ENCODE peak calls at places on chromosomes 2 and 18, in eight cellular contexts. W is fibroblast of lung, I is hepatocyte, X is GM23338, R is HepG2, L is stomach, C is fibroblast of pulmonary artery, B is mucosa of descending colon. P is an unnamed sample.

GRCh38 chr18:58529714-58530354 is 99.1 kb downstream of the ALPK2 start:
- DNase-seq in W (peak), I (peak), X (peak), R (peak), L (peak), C (peak), B (peak), P (peak)

GRCh38 chr2:160401895-160402294 is 91.7 kb downstream of the RBMS1 start:
- DNase-seq in W (no peak), I (no peak), X (peak), R (no peak), L (no peak), C (no peak), B (no peak), P (no peak)

GRCh38 chr2:99337164-99337930 is at the start of gene EIF5B:
- DNase-seq in W (peak), I (peak), X (peak), R (peak), L (peak), C (peak), B (peak), P (peak)

GRCh38 chr2:112275887-112276773 is 733 bp downstream of the ZC3H6 start:
- DNase-seq in W (peak), I (peak), X (peak), R (peak), L (peak), C (peak), B (peak), P (peak)

GRCh38 chr2:199471443-199472057 is 13.8 kb upstream of the SATB2 start:
- DNase-seq in W (peak), I (peak), X (peak), R (peak), L (peak), C (peak), B (peak), P (peak)

GRCh38 chr2:33375054-33375453 is 101.4 kb upstream of the RASGRP3 start:
- DNase-seq in W (peak), I (no peak), X (no peak), R (no peak), L (no peak), C (peak), B (no peak), P (no peak)

GRCh38 chr2:231359948-231360347 is 35.6 kb upstream of the B3GNT7 start:
- DNase-seq in W (no peak), I (no peak), X (no peak), R (no peak), L (no peak), C (no peak), B (no peak), P (no peak)

GRCh38 chr2:171244970-171245782 is 84.5 kb upstream of the TLK1 start:
- DNase-seq in W (peak), I (no peak), X (peak), R (no peak), L (no peak), C (peak), B (peak), P (peak)

GRCh38 chr2:54558976-54559410 is 102.9 kb downstream of the SPTBN1 start:
- DNase-seq in W (no peak), I (no peak), X (peak), R (no peak), L (no peak), C (no peak), B (no peak), P (peak)

GRCh38 chr18:26457611-26458350 is 90.6 kb downstream of the KCTD1 start:
- DNase-seq in W (no peak), I (no peak), X (peak), R (no peak), L (no peak), C (no peak), B (no peak), P (no peak)

GRCh38 chr2:10305715-10306114 is 3.0 kb downstream of the HPCAL1 start:
- DNase-seq in W (no peak), I (peak), X (peak), R (peak), L (peak), C (no peak), B (no peak), P (peak)

GRCh38 chr2:220202066-220202465 is 574.6 kb downstream of the SLC4A3 start:
- DNase-seq in W (no peak), I (no peak), X (no peak), R (no peak), L (no peak), C (no peak), B (no peak), P (no peak)

GRCh38 chr2:205858781-205859478 is 176.6 kb downstream of the NRP2 start:
- DNase-seq in W (peak), I (no peak), X (peak), R (no peak), L (peak), C (peak), B (peak), P (no peak)

GRCh38 chr2:85457043-85457442 is 38.5 kb downstream of the SH2D6 start:
- DNase-seq in W (no peak), I (no peak), X (no peak), R (no peak), L (no peak), C (no peak), B (no peak), P (no peak)

GRCh38 chr2:240462073-240462703 is 26.7 kb downstream of the GPC1 start:
- DNase-seq in W (no peak), I (no peak), X (no peak), R (no peak), L (no peak), C (no peak), B (no peak), P (no peak)

GRCh38 chr2:41580806-41581205 is 467.0 kb upstream of the PKDCC start:
- DNase-seq in W (peak), I (no peak), X (no peak), R (no peak), L (no peak), C (peak), B (no peak), P (no peak)

DNA sequence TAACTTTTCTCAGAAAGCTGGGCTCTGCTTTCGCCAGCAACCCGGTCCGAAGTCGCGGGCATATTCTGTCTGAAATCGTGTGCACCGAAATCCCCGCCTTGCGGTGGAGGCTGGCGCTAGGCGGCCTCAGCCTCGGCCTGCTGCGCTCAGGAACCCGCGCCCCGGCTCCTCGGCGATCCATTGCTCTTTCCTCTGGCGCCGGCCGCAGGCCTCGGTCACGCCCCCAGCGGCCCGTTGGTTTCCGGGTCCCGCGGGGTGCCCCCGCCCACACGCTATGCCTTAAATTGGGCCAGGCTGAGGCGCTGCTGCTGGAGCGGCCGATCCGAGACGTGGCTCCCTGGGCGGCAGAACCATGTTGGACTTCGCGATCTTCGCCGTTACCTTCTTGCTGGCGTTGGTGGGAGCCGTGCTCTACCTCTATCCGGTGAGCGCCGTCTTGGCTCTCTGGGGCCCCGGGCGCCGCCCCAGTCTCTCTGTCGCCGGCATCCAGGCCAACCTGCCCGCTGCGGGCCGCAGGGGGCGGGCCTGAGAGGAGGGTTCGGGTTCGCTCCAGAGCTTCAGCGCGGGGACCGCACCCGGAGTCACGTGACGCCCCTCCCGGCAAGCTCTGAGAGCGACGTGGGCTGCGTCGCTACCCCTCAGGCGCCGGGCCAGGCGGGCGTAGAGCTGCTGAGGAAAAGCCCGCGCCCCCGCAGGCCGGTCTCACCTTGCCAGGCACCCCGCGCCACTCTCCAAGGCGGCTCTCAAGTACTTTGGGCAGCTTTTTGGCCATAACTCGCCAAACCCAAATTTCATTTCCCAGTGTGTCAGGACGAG is at the start of gene CYP20A1:
- DNase-seq in W (peak), I (peak), X (peak), R (peak), L (peak), C (peak), B (peak), P (peak)
- TF ChIP-seq CTCF in W (peak), I (peak), X (peak), R (peak), L (no peak), C (peak), B (peak), P (no peak)

DNA sequence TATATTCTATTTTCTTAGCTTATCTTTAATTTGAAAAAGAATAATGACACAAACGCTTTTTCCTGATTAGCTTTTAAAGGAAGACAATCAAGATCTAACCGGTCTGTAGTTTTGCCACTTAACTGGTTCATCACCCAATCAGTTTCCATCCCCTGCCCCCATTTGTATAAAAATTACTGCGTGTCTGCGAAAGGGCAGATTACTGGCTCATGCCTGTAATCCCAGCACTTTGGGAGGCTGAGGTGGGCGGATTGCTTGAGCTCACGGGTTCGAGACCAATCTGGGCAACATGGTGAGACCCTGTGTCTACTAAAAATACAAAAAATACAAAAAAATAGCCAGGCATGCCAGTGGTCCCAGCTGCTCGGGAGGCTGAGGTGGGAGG is 2.4 kb downstream of the CEBPZOS start:
- DNase-seq in W (no peak), I (no peak), X (no peak), R (no peak), L (no peak), C (no peak), B (no peak), P (no peak)
- TF ChIP-seq CTCF in W (no peak), I (no peak), X (no peak), R (no peak), L (no peak), C (no peak), B (no peak), P (no peak)

GRCh38 chr2:127526940-127527804 is 883 bp upstream of the IWS1 start:
- DNase-seq in W (no peak), I (peak), X (peak), R (peak), L (no peak), C (no peak), B (peak), P (no peak)
- TF ChIP-seq CTCF in W (no peak), I (peak), X (no peak), R (peak), L (no peak), C (peak), B (no peak), P (peak)

GRCh38 chr18:28185121-28185520 is 8.2 kb upstream of the CDH2 start:
- DNase-seq in W (no peak), I (no peak), X (no peak), R (no peak), L (no peak), C (no peak), B (no peak), P (no peak)

GRCh38 chr18:28193177-28193778 is 16.3 kb upstream of the CDH2 start:
- DNase-seq in W (no peak), I (no peak), X (no peak), R (peak), L (no peak), C (no peak), B (no peak), P (no peak)

DNA sequence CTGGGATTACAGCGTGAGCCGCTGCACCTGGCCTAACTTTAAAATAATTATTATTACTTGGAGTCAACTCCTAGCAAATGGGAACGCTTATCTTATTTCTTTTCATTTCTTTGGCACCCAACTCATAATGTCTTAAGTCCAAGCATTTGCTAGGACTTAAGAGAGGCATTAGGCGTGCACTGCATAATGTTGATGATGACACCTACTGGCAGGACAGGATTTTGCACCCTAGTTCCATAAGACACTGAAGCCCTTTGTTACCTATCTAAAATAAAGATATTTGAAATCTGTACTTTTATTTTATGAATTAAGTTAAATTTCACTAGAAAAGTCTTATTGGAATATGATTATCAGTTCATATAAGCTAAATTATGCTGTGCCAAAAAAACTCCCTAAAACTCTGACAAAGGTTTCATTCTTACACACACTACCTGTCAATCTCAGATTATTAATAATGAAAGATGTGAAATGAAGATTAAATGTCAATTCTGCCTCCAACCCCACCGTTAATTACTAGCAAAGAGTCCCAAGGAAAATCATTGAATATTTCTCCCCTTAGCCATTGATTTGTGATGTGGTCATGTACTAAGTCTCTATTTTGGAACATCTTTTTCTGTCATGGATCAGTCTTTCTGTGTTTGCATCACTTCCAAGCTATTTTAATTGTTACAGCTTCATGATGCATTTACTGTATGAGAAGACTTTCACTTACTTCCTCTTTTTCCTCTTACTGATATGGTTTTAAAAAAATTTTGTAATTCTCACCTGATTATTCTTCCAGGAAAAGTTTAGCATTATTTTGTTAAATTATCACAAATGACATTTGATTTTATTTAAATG is 12.7 kb upstream of the CDH2 start:
- DNase-seq in W (peak), I (peak), X (peak), R (peak), L (peak), C (peak), B (peak), P (peak)
- TF ChIP-seq CTCF in W (peak), I (peak), X (peak), R (peak), L (peak), C (peak), B (peak), P (peak)

GRCh38 chr2:30073523-30073922 is 73.3 kb upstream of the YPEL5 start:
- DNase-seq in W (no peak), I (no peak), X (no peak), R (no peak), L (no peak), C (no peak), B (no peak), P (no peak)

GRCh38 chr2:30068067-30068466 is 78.7 kb upstream of the YPEL5 start:
- DNase-seq in W (no peak), I (no peak), X (no peak), R (no peak), L (no peak), C (no peak), B (peak), P (no peak)

GRCh38 chr2:30074023-30074422 is 72.8 kb upstream of the YPEL5 start:
- DNase-seq in W (no peak), I (no peak), X (no peak), R (no peak), L (no peak), C (peak), B (no peak), P (peak)

GRCh38 chr2:30072250-30072842 is 74.5 kb upstream of the YPEL5 start:
- DNase-seq in W (peak), I (peak), X (peak), R (peak), L (peak), C (peak), B (peak), P (peak)
- TF ChIP-seq CTCF in W (peak), I (peak), X (peak), R (peak), L (peak), C (peak), B (no peak), P (peak)

GRCh38 chr2:216283038-216283900 is 89.0 kb downstream of the MARCHF4 start:
- DNase-seq in W (no peak), I (peak), X (peak), R (peak), L (no peak), C (no peak), B (peak), P (peak)
- TF ChIP-seq CTCF in W (no peak), I (no peak), X (peak), R (peak), L (no peak), C (peak), B (no peak), P (peak)

GRCh38 chr2:5365871-5366461 is 326.2 kb upstream of the SOX11 start:
- DNase-seq in W (peak), I (peak), X (peak), R (peak), L (peak), C (peak), B (peak), P (peak)
- TF ChIP-seq CTCF in W (no peak), I (peak), X (peak), R (peak), L (peak), C (peak), B (no peak), P (peak)

DNA sequence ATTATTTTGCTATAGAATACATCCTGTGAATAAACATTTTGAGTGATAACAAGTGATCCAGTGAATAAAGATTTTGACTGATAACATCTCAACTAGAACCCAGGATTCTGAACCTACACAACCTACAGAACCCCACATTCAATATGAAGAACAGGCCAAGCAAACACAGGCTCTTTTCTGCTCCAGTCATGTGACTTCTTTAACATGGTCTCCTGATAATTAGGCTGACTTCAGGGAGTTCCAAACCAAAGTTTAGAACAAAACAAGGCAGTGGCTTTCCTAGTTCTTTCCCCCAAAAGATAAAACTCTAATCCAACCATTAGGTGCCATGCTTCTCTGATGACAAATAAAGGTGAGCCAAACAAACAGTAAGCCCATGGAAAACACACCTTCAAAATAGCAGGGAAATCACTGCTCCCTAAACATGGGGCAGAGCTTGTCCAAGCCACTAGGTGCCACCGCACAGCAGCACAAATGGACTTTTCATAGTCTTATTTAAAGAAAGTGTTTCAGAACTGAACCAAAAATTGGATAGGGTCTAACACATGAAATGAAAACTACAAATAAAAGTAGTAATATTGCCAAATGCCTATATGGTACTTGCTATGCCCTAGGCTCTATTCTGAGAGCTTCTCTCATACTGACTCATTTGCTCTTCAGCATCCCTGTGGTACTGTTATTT is 95.3 kb downstream of the EVA1A start:
- DNase-seq in W (peak), I (peak), X (no peak), R (peak), L (no peak), C (peak), B (no peak), P (no peak)
- TF ChIP-seq CTCF in W (peak), I (peak), X (peak), R (peak), L (no peak), C (peak), B (no peak), P (no peak)

GRCh38 chr18:32669549-32670165 is 103.2 kb downstream of the KLHL14 start:
- DNase-seq in W (no peak), I (no peak), X (peak), R (peak), L (no peak), C (no peak), B (no peak), P (peak)
- TF ChIP-seq CTCF in W (no peak), I (no peak), X (peak), R (peak), L (no peak), C (no peak), B (no peak), P (no peak)

P was measured in NB4.